ENCODE peak calls at places on chromosomes 12 and 14, in eight cellular contexts. L, H, I, T, C, U, S and K are unnamed samples.

GRCh38 chr12:2052861-2053674 is at the start of gene CACNA1C:
- DNase-seq in C (peak; percentile 58), T (no peak), I (no peak), L (no peak), S (peak; percentile 85), H (peak; percentile 91), U (peak; percentile 76), K (peak; percentile 72)

GRCh38 chr14:88895116-88895515 is 70.7 kb downstream of the TTC8 start:
- DNase-seq in I (peak; percentile 4), U (no peak), H (no peak), S (no peak), C (no peak), L (no peak), T (no peak), K (no peak)

GRCh38 chr14:91167380-91167770 is 53.5 kb downstream of the DGLUCY start:
- DNase-seq in L (no peak), S (no peak), U (no peak), T (no peak), C (no peak), H (no peak), I (no peak), K (no peak)

GRCh38 chr12:62724947-62725447 is 210.0 kb downstream of the PPM1H start:
- DNase-seq in I (peak; percentile 92), L (no peak), H (peak; percentile 74), U (no peak), S (peak; percentile 69), T (no peak), C (peak; percentile 73), K (peak; percentile 47)

GRCh38 chr12:57549909-57550627 is at the start of gene KIF5A:
- DNase-seq in C (no peak), S (peak; percentile 73), U (peak; percentile 90), T (peak; percentile 33), H (peak; percentile 87), I (no peak), L (peak; percentile 30), K (peak; percentile 70)

GRCh38 chr14:98177551-98177950 is 1094.4 kb downstream of the BCL11B start:
- DNase-seq in U (no peak), S (no peak), I (no peak), C (no peak), T (no peak), H (no peak), L (no peak), K (no peak)

GRCh38 chr14:75543786-75544185 is 21.5 kb downstream of the BATF start:
- DNase-seq in T (no peak), I (no peak), S (no peak), H (no peak), U (no peak), L (no peak), C (no peak), K (no peak)

GRCh38 chr12:98895086-98895651 is 250.1 kb downstream of the APAF1 start:
- DNase-seq in T (no peak), C (no peak), S (no peak), H (peak; percentile 75), I (no peak), U (peak; percentile 69), L (no peak), K (no peak)

GRCh38 chr12:72547593-72547992 is 275.4 kb downstream of the TRHDE start:
- DNase-seq in U (no peak), C (no peak), S (no peak), T (no peak), I (no peak), L (no peak), H (peak; percentile 9), K (no peak)

GRCh38 chr14:105913221-105913620 is 386.8 kb downstream of the TMEM121 start:
- DNase-seq in L (no peak), I (no peak), S (no peak), U (no peak), T (no peak), H (no peak), C (no peak), K (no peak)

GRCh38 chr12:119115296-119115905 is 63.3 kb upstream of the HSPB8 start:
- DNase-seq in H (peak; percentile 76), T (no peak), I (peak; percentile 10), U (peak; percentile 45), L (no peak), C (peak; percentile 62), S (peak; percentile 56), K (peak; percentile 50)

GRCh38 chr14:80136358-80136757 is 74.9 kb downstream of the DIO2 start:
- DNase-seq in U (no peak), T (no peak), S (no peak), I (no peak), H (peak; percentile 4), L (no peak), C (peak; percentile 40), K (no peak)

GRCh38 chr14:45070215-45070614 is 13.7 kb upstream of the PRPF39 start:
- DNase-seq in S (no peak), I (no peak), T (no peak), C (no peak), H (no peak), L (no peak), U (no peak), K (no peak)

GRCh38 chr12:93376436-93377251 is 1.1 kb upstream of the NUDT4 start:
- DNase-seq in T (no peak), U (peak; percentile 22), H (peak; percentile 81), L (no peak), C (peak; percentile 51), I (no peak), S (no peak), K (no peak)

GRCh38 chr12:2974560-2974971 is 15.4 kb downstream of the TEAD4 start:
- DNase-seq in S (peak; percentile 75), L (no peak), U (no peak), C (no peak), H (no peak), T (no peak), I (no peak), K (peak; percentile 60)

GRCh38 chr12:34212651-34213050 is 190.4 kb downstream of the ALG10 start:
- DNase-seq in T (no peak), H (no peak), I (no peak), U (no peak), S (no peak), L (no peak), C (no peak), K (no peak)

GRCh38 chr12:96878704-96879103 is 28.4 kb upstream of the NEDD1 start:
- DNase-seq in C (no peak), L (no peak), U (no peak), H (no peak), T (no peak), S (peak; percentile 27), I (no peak), K (no peak)

GRCh38 chr12:28320353-28320752 is 130.1 kb downstream of the CCDC91 start:
- DNase-seq in L (no peak), C (no peak), U (no peak), H (no peak), S (no peak), T (no peak), I (no peak), K (no peak)

GRCh38 chr14:67815573-67816235 is 686 bp downstream of the ZFYVE26 start:
- DNase-seq in H (peak; percentile 20), S (peak; percentile 34), C (peak; percentile 30), T (no peak), U (no peak), L (no peak), I (no peak), K (no peak)

GRCh38 chr14:71583705-71584104 is 348.5 kb upstream of the RGS6 start:
- DNase-seq in I (no peak), C (no peak), H (no peak), S (no peak), L (no peak), U (no peak), T (no peak), K (no peak)

GRCh38 chr12:76237086-76237701 is 111.0 kb downstream of the BBS10 start:
- DNase-seq in T (no peak), H (no peak), U (no peak), L (no peak), C (no peak), S (no peak), I (no peak), K (no peak)

GRCh38 chr12:101967506-101967905 is 90.1 kb downstream of the DRAM1 start:
- DNase-seq in L (no peak), C (peak; percentile 68), U (no peak), I (no peak), S (no peak), T (no peak), H (no peak), K (no peak)

GRCh38 chr14:37586783-37587428 is 8.1 kb downstream of the FOXA1 start:
- DNase-seq in I (no peak), C (no peak), L (no peak), U (no peak), S (no peak), T (no peak), H (no peak), K (no peak)

GRCh38 chr14:91261986-91262549 is 17.6 kb upstream of the GPR68 start:
- DNase-seq in U (no peak), I (no peak), T (no peak), S (no peak), C (no peak), L (no peak), H (no peak), K (no peak)

GRCh38 chr14:103581954-103582703 is 19.4 kb downstream of the COA8 start:
- DNase-seq in C (peak; percentile 52), T (no peak), I (no peak), S (no peak), H (no peak), L (no peak), U (no peak), K (no peak)

GRCh38 chr12:95182868-95183415 is 34.3 kb downstream of the FGD6 start:
- DNase-seq in S (no peak), U (no peak), H (no peak), C (no peak), T (no peak), L (no peak), I (peak; percentile 23), K (peak; percentile 38)

GRCh38 chr12:64672925-64673409 is 62.7 kb downstream of the RASSF3 start:
- DNase-seq in L (peak; percentile 15), T (no peak), I (no peak), H (no peak), U (peak; percentile 31), S (no peak), C (no peak), K (no peak)

GRCh38 chr12:84599539-84599938 is 313.1 kb downstream of the SLC6A15 start:
- DNase-seq in I (no peak), U (no peak), T (no peak), C (no peak), H (no peak), L (no peak), S (no peak), K (no peak)

GRCh38 chr12:75480469-75480949 is at the start of gene GLIPR1:
- DNase-seq in I (peak; percentile 96), T (peak; percentile 69), H (peak; percentile 4), U (no peak), C (peak; percentile 95), L (no peak), S (peak; percentile 66), K (peak; percentile 42)

GRCh38 chr14:79659995-79660975 is 551.0 kb downstream of the DIO2 start:
- DNase-seq in H (no peak), C (no peak), L (no peak), S (no peak), I (no peak), U (no peak), T (no peak), K (no peak)

GRCh38 chr14:51977075-51977474 is 12.3 kb upstream of the RTRAF start:
- DNase-seq in H (no peak), I (no peak), L (no peak), U (no peak), C (no peak), T (no peak), S (no peak), K (no peak)

GRCh38 chr12:93174048-93174447 is 203.7 kb upstream of the NUDT4 start:
- DNase-seq in L (no peak), H (no peak), T (no peak), C (no peak), U (no peak), S (peak; percentile 12), I (peak; percentile 89), K (no peak)